ENCODE peak calls at places on chromosomes 16 and 17, in nine cellular contexts. L is effector memory CD4-positive, alpha-beta T cell; B is A549; S is pancreas; E is body of pancreas; Y is endodermal cell; Z is CD8-positive, alpha-beta memory T cell; K is aorta; I is ovary. N is an unnamed sample. For H3K4me1 and H3K9me3, the result is how much of the 10 kb centered on the place peaks cover.

GRCh38 chr16:9081843-9082242 is 9.6 kb upstream of the HAPSTR1 start:
- DNase-seq in L (no peak), B (no peak), Z (no peak), K (no peak), S (no peak), Y (no peak), I (no peak), E (no peak), N (no peak)

GRCh38 chr16:70428178-70428998 is 10.5 kb downstream of the ST3GAL2 start:
- DNase-seq in Z (no peak), K (peak), E (peak), S (peak), L (no peak), Y (peak), I (peak), B (peak), N (peak)

GRCh38 chr17:74713199-74713755 is 554 bp upstream of the CD300LF start:
- DNase-seq in Y (no peak), I (no peak), K (no peak), S (no peak), Z (no peak), L (no peak), E (peak), B (no peak), N (no peak)

GRCh38 chr16:86884256-86884655 is 305.9 kb downstream of the FOXL1 start:
- DNase-seq in B (no peak), K (peak), Z (no peak), Y (no peak), L (no peak), E (no peak), I (no peak), S (no peak), N (no peak)

GRCh38 chr16:11417487-11417886 is 72.2 kb downstream of the RMI2 start:
- DNase-seq in B (no peak), Y (no peak), K (no peak), I (no peak), E (no peak), Z (no peak), S (no peak), L (no peak), N (no peak)

GRCh38 chr17:75909812-75910274 is 5.2 kb upstream of the MRPL38 start:
- DNase-seq in Z (no peak), L (no peak), K (peak), S (no peak), B (no peak), Y (no peak), I (peak), E (no peak), N (peak)

GRCh38 chr17:77526259-77526711 is 385.5 kb downstream of the SEC14L1 start:
- DNase-seq in B (no peak), Z (no peak), I (no peak), S (no peak), K (no peak), E (no peak), L (no peak), Y (no peak), N (no peak)

GRCh38 chr16:72301416-72302048 is 129.6 kb upstream of the PMFBP1 start:
- DNase-seq in S (no peak), K (no peak), B (no peak), L (no peak), E (no peak), Y (no peak), I (no peak), Z (no peak), N (no peak)

GRCh38 chr17:47696717-47697642 is 3.0 kb downstream of the TBKBP1 start:
- DNase-seq in K (no peak), E (no peak), S (no peak), Z (no peak), L (no peak), Y (no peak), I (no peak), B (no peak), N (no peak)

GRCh38 chr17:51612692-51613091 is 352.3 kb downstream of the UTP18 start:
- DNase-seq in K (no peak), Y (peak), E (no peak), I (no peak), S (no peak), Z (no peak), L (no peak), B (no peak), N (no peak)

GRCh38 chr16:87308826-87309225 is 8.4 kb downstream of the C16orf95 start:
- DNase-seq in E (no peak), I (no peak), Y (no peak), S (no peak), Z (no peak), B (no peak), L (no peak), K (no peak), N (no peak)

GRCh38 chr17:44760474-44761308 is 1.9 kb downstream of the ADAM11 start:
- DNase-seq in B (no peak), Z (no peak), Y (no peak), I (no peak), S (no peak), K (no peak), E (no peak), L (no peak), N (no peak)

GRCh38 chr17:18156976-18157280 is 26.7 kb upstream of the ALKBH5 start:
- DNase-seq in K (no peak), S (no peak), E (no peak), Z (no peak), I (peak), L (no peak), B (no peak), Y (no peak), N (no peak)

GRCh38 chr17:35239823-35240222 is 3.0 kb upstream of the SLFN5 start:
- DNase-seq in Y (no peak), L (no peak), B (no peak), I (no peak), E (no peak), S (no peak), Z (no peak), K (no peak), N (no peak)

GRCh38 chr17:60148300-60148838 is 1.4 kb upstream of the CA4 start:
- DNase-seq in S (no peak), I (no peak), L (no peak), K (no peak), Z (no peak), B (no peak), E (no peak), Y (no peak), N (peak)

GRCh38 chr16:10988879-10989278 is 44.5 kb downstream of the CLEC16A start:
- DNase-seq in K (no peak), Z (no peak), B (no peak), E (no peak), Y (no peak), I (no peak), S (no peak), L (no peak), N (no peak)

GRCh38 chr16:14510581-14510938 is 119.5 kb downstream of the PARN start:
- DNase-seq in L (no peak), K (no peak), I (no peak), E (no peak), S (no peak), B (no peak), Z (no peak), Y (no peak), N (no peak)

GRCh38 chr16:11014159-11014558 is 69.8 kb downstream of the CLEC16A start:
- DNase-seq in Z (no peak), K (no peak), L (no peak), I (no peak), E (no peak), S (no peak), Y (no peak), B (no peak), N (no peak)

GRCh38 chr16:57017251-57017650 is 27.9 kb downstream of the NLRC5 start:
- DNase-seq in L (no peak), I (no peak), Z (no peak), E (no peak), K (no peak), B (peak), Y (no peak), S (no peak), N (no peak)

GRCh38 chr17:20922128-20922670 is 120.6 kb downstream of the USP22 start:
- DNase-seq in Z (no peak), L (no peak), I (no peak), B (peak), E (no peak), S (no peak), K (no peak), Y (no peak), N (no peak)

GRCh38 chr17:35244345-35245195 is 1.7 kb downstream of the SLFN5 start:
- DNase-seq in S (peak), Y (peak), E (peak), B (peak), K (peak), L (peak), I (peak), Z (peak), N (no peak)

GRCh38 chr17:31838641-31839225 is 20.3 kb downstream of the COPRS start:
- DNase-seq in I (no peak), Z (no peak), B (no peak), L (no peak), S (no peak), Y (no peak), E (no peak), K (no peak), N (no peak)

GRCh38 chr17:36534117-36534880 is at the start of gene MYO19:
- DNase-seq in L (no peak), Z (peak), B (peak), I (peak), Y (peak), K (peak), E (peak), S (peak), N (peak)

GRCh38 chr17:18224053-18224427 is 1.4 kb upstream of the LLGL1 start:
- DNase-seq in B (no peak), Y (no peak), L (no peak), Z (no peak), K (no peak), I (no peak), S (no peak), E (no peak), N (no peak)

GRCh38 chr16:77860944-77861343 is 72.6 kb downstream of the VAT1L start:
- DNase-seq in I (no peak), E (no peak), Y (no peak), Z (no peak), B (no peak), S (no peak), K (no peak), L (no peak), N (no peak)

GRCh38 chr16:11232852-11233726 is 22.9 kb downstream of the SOCS1 start:
- DNase-seq in K (peak), B (no peak), L (peak), Z (peak), Y (peak), E (peak), I (no peak), S (no peak), N (no peak)

GRCh38 chr16:81752225-81752875 is 26.7 kb upstream of the PLCG2 start:
- DNase-seq in E (peak), L (no peak), S (peak), Z (no peak), I (no peak), K (peak), Y (peak), B (no peak), N (no peak)

GRCh38 chr17:28949185-28950016 is 1.9 kb downstream of the PHF12 start:
- DNase-seq in Z (peak), L (no peak), I (peak), B (peak), Y (peak), E (peak), S (peak), K (peak), N (peak)

GRCh38 chr16:68097088-68097487 is 11.9 kb downstream of the NFATC3 start:
- DNase-seq in K (no peak), L (no peak), S (no peak), E (no peak), Y (no peak), I (no peak), B (no peak), Z (no peak), N (no peak)
- H3K4me1 ChIP-seq in K (under half), L (under half), S (under half), E (under half), Y (under half), I (under half), B (under half), Z (half or more), N (under half)

GRCh38 chr17:54405826-54406225 is 494.8 kb upstream of the TOM1L1 start:
- DNase-seq in E (no peak), K (no peak), Y (no peak), Z (no peak), S (no peak), B (no peak), L (no peak), I (no peak), N (no peak)
- H3K9me3 ChIP-seq in E (under half), K (under half), Y (under half), Z (under half), S (under half), B (under half), L (under half), I (under half), N (under half)

GRCh38 chr16:52556083-52556482 is 9.1 kb upstream of the TOX3 start:
- DNase-seq in L (no peak), B (no peak), I (no peak), Y (no peak), S (no peak), E (no peak), Z (no peak), K (no peak), N (no peak)
- H3K4me1 ChIP-seq in L (under half), B (under half), I (under half), Y (under half), S (under half), E (under half), Z (under half), K (under half), N (under half)

DNA sequence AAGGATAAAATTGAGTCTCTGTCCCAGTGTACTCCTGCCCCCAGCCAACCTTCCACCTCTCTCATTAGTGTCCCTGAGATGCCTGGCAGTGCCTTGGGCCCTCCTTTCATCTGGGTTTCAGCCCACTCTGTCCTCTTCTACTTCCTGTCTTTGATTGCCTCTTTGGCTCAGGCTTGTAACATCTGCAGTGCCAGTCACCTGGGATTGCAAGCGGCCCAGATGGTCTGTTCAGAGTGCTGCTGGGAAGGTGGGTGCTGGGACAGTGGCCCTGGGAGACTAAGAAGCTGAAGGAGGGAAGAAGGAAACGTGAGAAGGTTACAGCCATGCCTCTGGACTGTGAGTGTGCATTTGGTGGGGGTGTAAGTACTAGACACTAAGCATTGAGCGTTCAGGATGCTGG is 2177.4 kb downstream of the TP53TG3F start:
- DNase-seq in L (no peak), I (no peak), E (no peak), K (no peak), Y (no peak), S (no peak), Z (no peak), B (no peak), N (no peak)
- H3K9me3 ChIP-seq in L (under half), I (under half), E (under half), K (under half), Y (half or more), S (under half), Z (under half), B (under half), N (under half)